ENCODE peak calls at places on chromosomes 1 and 21, in nine cellular contexts. T is brain microvascular endothelial cell; E is stimulated activated naive CD8-positive, alpha-beta T cell treated with anti-CD3 and anti-CD28 coated beads, Interleukin-15, amount 100 ng/mL, for 72 hours; N is T-helper 17 cell; L is activated naive CD8-positive, alpha-beta T cell treated with anti-CD3 and anti-CD28 coated beads for 36 hours; H is posterior vena cava; A is activated CD8-positive, alpha-beta memory T cell treated with anti-CD3 and anti-CD28 coated beads for 24 hours; S is SHP77; M is breast epithelium. V is an unnamed sample.

GRCh38 chr1:207853372-207853757 is 57.6 kb downstream of the CD34 start:
- DNase-seq in L (no peak), N (no peak), E (no peak), T (no peak), A (peak), S (no peak), H (no peak), M (no peak), V (no peak)

GRCh38 chr1:46556822-46557221 is 5.4 kb upstream of the KNCN start:
- DNase-seq in A (no peak), L (no peak), M (no peak), E (no peak), S (no peak), H (no peak), N (no peak), T (peak), V (no peak)

GRCh38 chr1:11735854-11736745 is at the start of gene AGTRAP:
- DNase-seq in A (peak), S (peak), N (peak), L (peak), E (peak), M (peak), T (peak), H (peak), V (peak)

GRCh38 chr1:36160949-36161485 is 5.1 kb downstream of the MAP7D1 start:
- DNase-seq in H (peak), M (peak), S (peak), A (peak), N (peak), T (peak), L (peak), E (peak), V (peak)

GRCh38 chr1:65435987-65436386 is 15.5 kb downstream of the LEPR start:
- DNase-seq in S (no peak), E (no peak), M (no peak), L (no peak), H (no peak), A (no peak), N (no peak), T (peak), V (no peak)

GRCh38 chr1:167081594-167081993 is 8.6 kb downstream of the GPA33 start:
- DNase-seq in S (no peak), E (no peak), H (no peak), L (no peak), N (no peak), M (no peak), A (no peak), T (no peak), V (no peak)

GRCh38 chr1:236421022-236421421 is 26.9 kb downstream of the EDARADD start:
- DNase-seq in T (peak), E (no peak), N (no peak), M (no peak), L (no peak), A (no peak), S (peak), H (no peak), V (no peak)

GRCh38 chr1:195866383-195867222 is 741.6 kb downstream of the KCNT2 start:
- DNase-seq in H (no peak), E (no peak), A (no peak), T (no peak), L (no peak), M (no peak), N (no peak), S (no peak), V (no peak)

GRCh38 chr1:110035236-110035752 is 870 bp downstream of the STRIP1 start:
- DNase-seq in T (peak), E (no peak), H (no peak), A (no peak), S (no peak), L (no peak), N (no peak), M (no peak), V (no peak)

GRCh38 chr1:77170687-77171086 is 48.5 kb downstream of the PIGK start:
- DNase-seq in S (no peak), L (no peak), T (no peak), H (no peak), A (no peak), M (no peak), E (no peak), N (no peak), V (no peak)

GRCh38 chr21:22890656-22891055 is 1892.4 kb downstream of the NCAM2 start:
- DNase-seq in A (no peak), S (no peak), T (no peak), E (no peak), L (no peak), N (no peak), H (no peak), M (no peak), V (no peak)

GRCh38 chr1:41097105-41097504 is 75.6 kb upstream of the SLFNL1 start:
- DNase-seq in T (no peak), E (no peak), H (no peak), N (no peak), M (no peak), L (no peak), A (no peak), S (no peak), V (no peak)

GRCh38 chr1:92441316-92442311 is 45.1 kb downstream of the GFI1 start:
- DNase-seq in A (no peak), T (no peak), S (peak), H (no peak), L (no peak), N (no peak), E (no peak), M (no peak), V (no peak)

GRCh38 chr1:86774305-86775304 is 70.2 kb downstream of the SH3GLB1 start:
- DNase-seq in N (no peak), L (peak), H (peak), T (peak), S (peak), M (no peak), E (peak), A (peak), V (peak)

GRCh38 chr1:13893456-13893855 is 193.5 kb downstream of the PRDM2 start:
- DNase-seq in L (no peak), E (no peak), N (no peak), H (no peak), T (no peak), A (no peak), S (no peak), M (no peak), V (no peak)

GRCh38 chr1:213231795-213232231 is 180.8 kb downstream of the RPS6KC1 start:
- DNase-seq in S (no peak), M (no peak), N (no peak), L (no peak), T (peak), H (no peak), E (no peak), A (no peak), V (no peak)

V was measured in activated CD8-positive, alpha-beta T cell treated with anti-CD3 and anti-CD28 coated beads, Interleukin-2, amount 10 ng/mL, durations not matched to agents 7 days and 5 days.